ENCODE peak calls at places on chromosomes 1 and 21, in nine cellular contexts. One of them, this sample, is unnamed.
A peak's percentile ranks its signal among the peaks of the same experiment; 100 is the strongest.

GRCh38 chr1:41678141-41678878 is 193.8 kb upstream of the EDN2 start:
- DNase-seq in stimulated activated CD8-positive, alpha-beta memory T cell treated with anti-CD3 and anti-CD28 coated beads, Interleukin-7, amount 100 ng/mL, for 1 hour: no peak
- DNase-seq in nephron progenitor cell: no peak
- DNase-seq in AG20443: no peak
- DNase-seq in heart left ventricle: peak; percentile 82
- DNase-seq in HEK293T: no peak
- DNase-seq in GM13976: peak; percentile 69
- DNase-seq in CD4-positive, CD25-positive, alpha-beta regulatory T cell: peak; percentile 63
- DNase-seq in MCF 10A: no peak
- DNase-seq in this sample: no peak

GRCh38 chr1:85569737-85570404 is 10.7 kb upstream of the CCN1 start:
- DNase-seq in stimulated activated CD8-positive, alpha-beta memory T cell treated with anti-CD3 and anti-CD28 coated beads, Interleukin-7, amount 100 ng/mL, for 1 hour: no peak
- DNase-seq in nephron progenitor cell: no peak
- DNase-seq in AG20443: no peak
- DNase-seq in heart left ventricle: no peak
- DNase-seq in HEK293T: no peak
- DNase-seq in GM13976: no peak
- DNase-seq in CD4-positive, CD25-positive, alpha-beta regulatory T cell: no peak
- DNase-seq in MCF 10A: no peak
- DNase-seq in this sample: no peak

GRCh38 chr1:109295712-109296415 is 10.9 kb downstream of the MYBPHL start:
- DNase-seq in stimulated activated CD8-positive, alpha-beta memory T cell treated with anti-CD3 and anti-CD28 coated beads, Interleukin-7, amount 100 ng/mL, for 1 hour: no peak
- DNase-seq in nephron progenitor cell: no peak
- DNase-seq in AG20443: no peak
- DNase-seq in heart left ventricle: no peak
- DNase-seq in HEK293T: no peak
- DNase-seq in GM13976: no peak
- DNase-seq in CD4-positive, CD25-positive, alpha-beta regulatory T cell: no peak
- DNase-seq in MCF 10A: no peak
- DNase-seq in this sample: no peak

GRCh38 chr1:117732065-117732789 is 126.4 kb downstream of the TENT5C start:
- DNase-seq in stimulated activated CD8-positive, alpha-beta memory T cell treated with anti-CD3 and anti-CD28 coated beads, Interleukin-7, amount 100 ng/mL, for 1 hour: no peak
- DNase-seq in nephron progenitor cell: no peak
- DNase-seq in AG20443: no peak
- DNase-seq in heart left ventricle: no peak
- DNase-seq in HEK293T: no peak
- DNase-seq in GM13976: no peak
- DNase-seq in CD4-positive, CD25-positive, alpha-beta regulatory T cell: no peak
- DNase-seq in MCF 10A: no peak
- DNase-seq in this sample: no peak

GRCh38 chr1:229410692-229411433 is 23.0 kb downstream of the ACTA1 start:
- DNase-seq in stimulated activated CD8-positive, alpha-beta memory T cell treated with anti-CD3 and anti-CD28 coated beads, Interleukin-7, amount 100 ng/mL, for 1 hour: no peak
- DNase-seq in nephron progenitor cell: no peak
- DNase-seq in AG20443: peak; percentile 61
- DNase-seq in heart left ventricle: peak; percentile 81
- DNase-seq in HEK293T: peak; percentile 72
- DNase-seq in GM13976: no peak
- DNase-seq in CD4-positive, CD25-positive, alpha-beta regulatory T cell: peak; percentile 31
- DNase-seq in MCF 10A: peak; percentile 74
- DNase-seq in this sample: no peak

GRCh38 chr1:8202182-8202905 is 115.6 kb upstream of the SLC45A1 start:
- DNase-seq in stimulated activated CD8-positive, alpha-beta memory T cell treated with anti-CD3 and anti-CD28 coated beads, Interleukin-7, amount 100 ng/mL, for 1 hour: no peak
- DNase-seq in nephron progenitor cell: peak; percentile 23
- DNase-seq in AG20443: peak; percentile 78
- DNase-seq in heart left ventricle: peak; percentile 70
- DNase-seq in HEK293T: no peak
- DNase-seq in GM13976: no peak
- DNase-seq in CD4-positive, CD25-positive, alpha-beta regulatory T cell: no peak
- DNase-seq in MCF 10A: peak; percentile 81
- DNase-seq in this sample: no peak

GRCh38 chr1:6941786-6942185 is 156.5 kb downstream of the CAMTA1 start:
- DNase-seq in stimulated activated CD8-positive, alpha-beta memory T cell treated with anti-CD3 and anti-CD28 coated beads, Interleukin-7, amount 100 ng/mL, for 1 hour: no peak
- DNase-seq in nephron progenitor cell: no peak
- DNase-seq in AG20443: no peak
- DNase-seq in heart left ventricle: no peak
- DNase-seq in HEK293T: no peak
- DNase-seq in GM13976: no peak
- DNase-seq in CD4-positive, CD25-positive, alpha-beta regulatory T cell: no peak
- DNase-seq in MCF 10A: no peak
- DNase-seq in this sample: no peak

GRCh38 chr1:150233359-150234308 is 2.3 kb downstream of the ANP32E start:
- DNase-seq in stimulated activated CD8-positive, alpha-beta memory T cell treated with anti-CD3 and anti-CD28 coated beads, Interleukin-7, amount 100 ng/mL, for 1 hour: no peak
- DNase-seq in nephron progenitor cell: no peak
- DNase-seq in AG20443: peak; percentile 21
- DNase-seq in heart left ventricle: no peak
- DNase-seq in HEK293T: no peak
- DNase-seq in GM13976: no peak
- DNase-seq in CD4-positive, CD25-positive, alpha-beta regulatory T cell: peak; percentile 48
- DNase-seq in MCF 10A: peak; percentile 58
- DNase-seq in this sample: peak; percentile 12

GRCh38 chr1:115112496-115113375 is 23.4 kb upstream of the TSPAN2 start:
- DNase-seq in stimulated activated CD8-positive, alpha-beta memory T cell treated with anti-CD3 and anti-CD28 coated beads, Interleukin-7, amount 100 ng/mL, for 1 hour: peak; percentile 42
- DNase-seq in nephron progenitor cell: peak; percentile 75
- DNase-seq in AG20443: peak; percentile 49
- DNase-seq in heart left ventricle: no peak
- DNase-seq in HEK293T: peak; percentile 73
- DNase-seq in GM13976: no peak
- DNase-seq in CD4-positive, CD25-positive, alpha-beta regulatory T cell: peak; percentile 30
- DNase-seq in MCF 10A: peak; percentile 42
- DNase-seq in this sample: peak; percentile 37

GRCh38 chr1:246176126-246177024 is 330.7 kb downstream of the SMYD3 start:
- DNase-seq in stimulated activated CD8-positive, alpha-beta memory T cell treated with anti-CD3 and anti-CD28 coated beads, Interleukin-7, amount 100 ng/mL, for 1 hour: no peak
- DNase-seq in nephron progenitor cell: no peak
- DNase-seq in AG20443: no peak
- DNase-seq in heart left ventricle: no peak
- DNase-seq in HEK293T: no peak
- DNase-seq in GM13976: no peak
- DNase-seq in CD4-positive, CD25-positive, alpha-beta regulatory T cell: no peak
- DNase-seq in MCF 10A: peak; percentile 49
- DNase-seq in this sample: no peak

GRCh38 chr1:8787218-8787617 is 30.2 kb downstream of the RERE start:
- DNase-seq in stimulated activated CD8-positive, alpha-beta memory T cell treated with anti-CD3 and anti-CD28 coated beads, Interleukin-7, amount 100 ng/mL, for 1 hour: no peak
- DNase-seq in nephron progenitor cell: no peak
- DNase-seq in AG20443: no peak
- DNase-seq in heart left ventricle: no peak
- DNase-seq in HEK293T: no peak
- DNase-seq in GM13976: no peak
- DNase-seq in CD4-positive, CD25-positive, alpha-beta regulatory T cell: no peak
- DNase-seq in MCF 10A: no peak
- DNase-seq in this sample: no peak

GRCh38 chr21:37658994-37659458 is 257.2 kb downstream of the KCNJ6 start:
- DNase-seq in stimulated activated CD8-positive, alpha-beta memory T cell treated with anti-CD3 and anti-CD28 coated beads, Interleukin-7, amount 100 ng/mL, for 1 hour: no peak
- DNase-seq in nephron progenitor cell: no peak
- DNase-seq in AG20443: peak; percentile 86
- DNase-seq in heart left ventricle: no peak
- DNase-seq in HEK293T: no peak
- DNase-seq in GM13976: no peak
- DNase-seq in CD4-positive, CD25-positive, alpha-beta regulatory T cell: no peak
- DNase-seq in MCF 10A: peak; percentile 83
- DNase-seq in this sample: no peak